ENCODE peak calls at places on chromosomes 6 and 20, in ten cellular contexts. One of them, this sample, is unnamed.

GRCh38 chr6:53428886-53429285 is 80.1 kb upstream of the ELOVL5 start:
- DNase-seq in germinal center: no peak
- DNase-seq in stimulated activated CD8-positive, alpha-beta memory T cell treated with anti-CD3 and anti-CD28 coated beads, Interleukin-2, amount 100 ng/mL, for 1 hour: no peak
- DNase-seq in left cardiac atrium: no peak
- DNase-seq in C1 segment of cervical spinal cord: no peak
- DNase-seq in ELR: no peak
- DNase-seq in H7: no peak
- DNase-seq in tibial artery: no peak
- DNase-seq in progenitor cell of endocrine pancreas: no peak
- DNase-seq in globus pallidus: no peak
- DNase-seq in this sample: no peak

GRCh38 chr6:118574051-118574865 is 26.2 kb downstream of the PLN start:
- DNase-seq in germinal center: no peak
- DNase-seq in stimulated activated CD8-positive, alpha-beta memory T cell treated with anti-CD3 and anti-CD28 coated beads, Interleukin-2, amount 100 ng/mL, for 1 hour: no peak
- DNase-seq in left cardiac atrium: no peak
- DNase-seq in C1 segment of cervical spinal cord: no peak
- DNase-seq in ELR: no peak
- DNase-seq in H7: no peak
- DNase-seq in tibial artery: no peak
- DNase-seq in progenitor cell of endocrine pancreas: no peak
- DNase-seq in globus pallidus: no peak
- DNase-seq in this sample: no peak

GRCh38 chr6:170464524-170464979 is 88.6 kb downstream of the PSMB1 start:
- DNase-seq in germinal center: no peak
- DNase-seq in stimulated activated CD8-positive, alpha-beta memory T cell treated with anti-CD3 and anti-CD28 coated beads, Interleukin-2, amount 100 ng/mL, for 1 hour: no peak
- DNase-seq in left cardiac atrium: no peak
- DNase-seq in C1 segment of cervical spinal cord: no peak
- DNase-seq in ELR: no peak
- DNase-seq in H7: peak
- DNase-seq in tibial artery: no peak
- DNase-seq in progenitor cell of endocrine pancreas: no peak
- DNase-seq in globus pallidus: no peak
- DNase-seq in this sample: no peak

GRCh38 chr6:56794421-56794820 is 151.7 kb upstream of the DST start:
- DNase-seq in germinal center: no peak
- DNase-seq in stimulated activated CD8-positive, alpha-beta memory T cell treated with anti-CD3 and anti-CD28 coated beads, Interleukin-2, amount 100 ng/mL, for 1 hour: no peak
- DNase-seq in left cardiac atrium: no peak
- DNase-seq in C1 segment of cervical spinal cord: no peak
- DNase-seq in ELR: no peak
- DNase-seq in H7: peak
- DNase-seq in tibial artery: no peak
- DNase-seq in progenitor cell of endocrine pancreas: no peak
- DNase-seq in globus pallidus: no peak
- DNase-seq in this sample: no peak

GRCh38 chr6:36906539-36906938 is 20.8 kb downstream of the C6orf89 start:
- DNase-seq in germinal center: no peak
- DNase-seq in stimulated activated CD8-positive, alpha-beta memory T cell treated with anti-CD3 and anti-CD28 coated beads, Interleukin-2, amount 100 ng/mL, for 1 hour: no peak
- DNase-seq in left cardiac atrium: peak
- DNase-seq in C1 segment of cervical spinal cord: no peak
- DNase-seq in ELR: no peak
- DNase-seq in H7: no peak
- DNase-seq in tibial artery: no peak
- DNase-seq in progenitor cell of endocrine pancreas: no peak
- DNase-seq in globus pallidus: no peak
- DNase-seq in this sample: no peak

GRCh38 chr6:132054525-132054924 is 103.4 kb upstream of the CCN2 start:
- DNase-seq in germinal center: no peak
- DNase-seq in stimulated activated CD8-positive, alpha-beta memory T cell treated with anti-CD3 and anti-CD28 coated beads, Interleukin-2, amount 100 ng/mL, for 1 hour: no peak
- DNase-seq in left cardiac atrium: no peak
- DNase-seq in C1 segment of cervical spinal cord: no peak
- DNase-seq in ELR: peak
- DNase-seq in H7: no peak
- DNase-seq in tibial artery: no peak
- DNase-seq in progenitor cell of endocrine pancreas: no peak
- DNase-seq in globus pallidus: no peak
- DNase-seq in this sample: no peak

GRCh38 chr6:96878101-96878500 is 19.6 kb downstream of the NDUFAF4 start:
- DNase-seq in germinal center: no peak
- DNase-seq in stimulated activated CD8-positive, alpha-beta memory T cell treated with anti-CD3 and anti-CD28 coated beads, Interleukin-2, amount 100 ng/mL, for 1 hour: no peak
- DNase-seq in left cardiac atrium: no peak
- DNase-seq in C1 segment of cervical spinal cord: no peak
- DNase-seq in ELR: no peak
- DNase-seq in H7: no peak
- DNase-seq in tibial artery: no peak
- DNase-seq in progenitor cell of endocrine pancreas: no peak
- DNase-seq in globus pallidus: no peak
- DNase-seq in this sample: no peak

GRCh38 chr20:18837710-18838109 is 24.1 kb downstream of the SCP2D1 start:
- DNase-seq in germinal center: no peak
- DNase-seq in stimulated activated CD8-positive, alpha-beta memory T cell treated with anti-CD3 and anti-CD28 coated beads, Interleukin-2, amount 100 ng/mL, for 1 hour: no peak
- DNase-seq in left cardiac atrium: no peak
- DNase-seq in C1 segment of cervical spinal cord: no peak
- DNase-seq in ELR: no peak
- DNase-seq in H7: no peak
- DNase-seq in tibial artery: no peak
- DNase-seq in progenitor cell of endocrine pancreas: no peak
- DNase-seq in globus pallidus: no peak
- DNase-seq in this sample: no peak

GRCh38 chr6:159929819-159930218 is 39.0 kb downstream of the MAS1 start:
- DNase-seq in germinal center: no peak
- DNase-seq in stimulated activated CD8-positive, alpha-beta memory T cell treated with anti-CD3 and anti-CD28 coated beads, Interleukin-2, amount 100 ng/mL, for 1 hour: no peak
- DNase-seq in left cardiac atrium: no peak
- DNase-seq in C1 segment of cervical spinal cord: no peak
- DNase-seq in ELR: no peak
- DNase-seq in H7: no peak
- DNase-seq in tibial artery: no peak
- DNase-seq in progenitor cell of endocrine pancreas: no peak
- DNase-seq in globus pallidus: no peak
- DNase-seq in this sample: peak

GRCh38 chr6:50278663-50279062 is 228.9 kb upstream of the DEFB112 start:
- DNase-seq in germinal center: no peak
- DNase-seq in stimulated activated CD8-positive, alpha-beta memory T cell treated with anti-CD3 and anti-CD28 coated beads, Interleukin-2, amount 100 ng/mL, for 1 hour: no peak
- DNase-seq in left cardiac atrium: no peak
- DNase-seq in C1 segment of cervical spinal cord: no peak
- DNase-seq in ELR: no peak
- DNase-seq in H7: no peak
- DNase-seq in tibial artery: no peak
- DNase-seq in progenitor cell of endocrine pancreas: no peak
- DNase-seq in globus pallidus: no peak
- DNase-seq in this sample: no peak

GRCh38 chr6:133966654-133967300 is 13.8 kb downstream of the TBPL1 start:
- DNase-seq in germinal center: peak
- DNase-seq in stimulated activated CD8-positive, alpha-beta memory T cell treated with anti-CD3 and anti-CD28 coated beads, Interleukin-2, amount 100 ng/mL, for 1 hour: no peak
- DNase-seq in left cardiac atrium: no peak
- DNase-seq in C1 segment of cervical spinal cord: no peak
- DNase-seq in ELR: no peak
- DNase-seq in H7: no peak
- DNase-seq in tibial artery: no peak
- DNase-seq in progenitor cell of endocrine pancreas: no peak
- DNase-seq in globus pallidus: no peak
- DNase-seq in this sample: no peak

GRCh38 chr6:33298773-33299236 is at the start of gene RGL2:
- DNase-seq in germinal center: peak
- DNase-seq in stimulated activated CD8-positive, alpha-beta memory T cell treated with anti-CD3 and anti-CD28 coated beads, Interleukin-2, amount 100 ng/mL, for 1 hour: no peak
- DNase-seq in left cardiac atrium: peak
- DNase-seq in C1 segment of cervical spinal cord: peak
- DNase-seq in ELR: peak
- DNase-seq in H7: peak
- DNase-seq in tibial artery: peak
- DNase-seq in progenitor cell of endocrine pancreas: no peak
- DNase-seq in globus pallidus: peak
- DNase-seq in this sample: no peak

GRCh38 chr6:105162377-105162776 is 17.4 kb downstream of the POPDC3 start:
- DNase-seq in germinal center: no peak
- DNase-seq in stimulated activated CD8-positive, alpha-beta memory T cell treated with anti-CD3 and anti-CD28 coated beads, Interleukin-2, amount 100 ng/mL, for 1 hour: no peak
- DNase-seq in left cardiac atrium: no peak
- DNase-seq in C1 segment of cervical spinal cord: no peak
- DNase-seq in ELR: no peak
- DNase-seq in H7: no peak
- DNase-seq in tibial artery: no peak
- DNase-seq in progenitor cell of endocrine pancreas: no peak
- DNase-seq in globus pallidus: no peak
- DNase-seq in this sample: no peak

GRCh38 chr6:92779758-92780157 is 639.6 kb downstream of the EPHA7 start:
- DNase-seq in germinal center: no peak
- DNase-seq in stimulated activated CD8-positive, alpha-beta memory T cell treated with anti-CD3 and anti-CD28 coated beads, Interleukin-2, amount 100 ng/mL, for 1 hour: no peak
- DNase-seq in left cardiac atrium: peak
- DNase-seq in C1 segment of cervical spinal cord: no peak
- DNase-seq in ELR: no peak
- DNase-seq in H7: no peak
- DNase-seq in tibial artery: peak
- DNase-seq in progenitor cell of endocrine pancreas: no peak
- DNase-seq in globus pallidus: peak
- DNase-seq in this sample: no peak

GRCh38 chr20:878511-879307 is 37.4 kb downstream of the ANGPT4 start:
- DNase-seq in germinal center: no peak
- DNase-seq in stimulated activated CD8-positive, alpha-beta memory T cell treated with anti-CD3 and anti-CD28 coated beads, Interleukin-2, amount 100 ng/mL, for 1 hour: no peak
- DNase-seq in left cardiac atrium: no peak
- DNase-seq in C1 segment of cervical spinal cord: no peak
- DNase-seq in ELR: peak
- DNase-seq in H7: peak
- DNase-seq in tibial artery: no peak
- DNase-seq in progenitor cell of endocrine pancreas: peak
- DNase-seq in globus pallidus: no peak
- DNase-seq in this sample: no peak

GRCh38 chr6:23559587-23560343 is 566.2 kb upstream of the NRSN1 start:
- DNase-seq in germinal center: no peak
- DNase-seq in stimulated activated CD8-positive, alpha-beta memory T cell treated with anti-CD3 and anti-CD28 coated beads, Interleukin-2, amount 100 ng/mL, for 1 hour: no peak
- DNase-seq in left cardiac atrium: peak
- DNase-seq in C1 segment of cervical spinal cord: no peak
- DNase-seq in ELR: no peak
- DNase-seq in H7: no peak
- DNase-seq in tibial artery: no peak
- DNase-seq in progenitor cell of endocrine pancreas: no peak
- DNase-seq in globus pallidus: no peak
- DNase-seq in this sample: no peak

GRCh38 chr20:44324343-44324742 is 12.5 kb upstream of the R3HDML start:
- DNase-seq in germinal center: no peak
- DNase-seq in stimulated activated CD8-positive, alpha-beta memory T cell treated with anti-CD3 and anti-CD28 coated beads, Interleukin-2, amount 100 ng/mL, for 1 hour: no peak
- DNase-seq in left cardiac atrium: no peak
- DNase-seq in C1 segment of cervical spinal cord: no peak
- DNase-seq in ELR: no peak
- DNase-seq in H7: peak
- DNase-seq in tibial artery: no peak
- DNase-seq in progenitor cell of endocrine pancreas: no peak
- DNase-seq in globus pallidus: no peak
- DNase-seq in this sample: no peak

GRCh38 chr6:152642578-152643375 is 5.6 kb upstream of the SYNE1 start:
- DNase-seq in germinal center: peak
- DNase-seq in stimulated activated CD8-positive, alpha-beta memory T cell treated with anti-CD3 and anti-CD28 coated beads, Interleukin-2, amount 100 ng/mL, for 1 hour: no peak
- DNase-seq in left cardiac atrium: peak
- DNase-seq in C1 segment of cervical spinal cord: no peak
- DNase-seq in ELR: peak
- DNase-seq in H7: peak
- DNase-seq in tibial artery: peak
- DNase-seq in progenitor cell of endocrine pancreas: peak
- DNase-seq in globus pallidus: peak
- DNase-seq in this sample: peak

GRCh38 chr20:63885264-63886053 is 9.5 kb upstream of the DNAJC5 start:
- DNase-seq in germinal center: no peak
- DNase-seq in stimulated activated CD8-positive, alpha-beta memory T cell treated with anti-CD3 and anti-CD28 coated beads, Interleukin-2, amount 100 ng/mL, for 1 hour: no peak
- DNase-seq in left cardiac atrium: no peak
- DNase-seq in C1 segment of cervical spinal cord: no peak
- DNase-seq in ELR: no peak
- DNase-seq in H7: peak
- DNase-seq in tibial artery: no peak
- DNase-seq in progenitor cell of endocrine pancreas: no peak
- DNase-seq in globus pallidus: no peak
- DNase-seq in this sample: no peak

GRCh38 chr20:60242836-60243520 is 284.8 kb downstream of the CDH26 start:
- DNase-seq in germinal center: no peak
- DNase-seq in stimulated activated CD8-positive, alpha-beta memory T cell treated with anti-CD3 and anti-CD28 coated beads, Interleukin-2, amount 100 ng/mL, for 1 hour: no peak
- DNase-seq in left cardiac atrium: no peak
- DNase-seq in C1 segment of cervical spinal cord: no peak
- DNase-seq in ELR: peak
- DNase-seq in H7: no peak
- DNase-seq in tibial artery: no peak
- DNase-seq in progenitor cell of endocrine pancreas: no peak
- DNase-seq in globus pallidus: no peak
- DNase-seq in this sample: no peak

GRCh38 chr6:131602913-131603312 is 25.1 kb downstream of the MED23 start:
- DNase-seq in germinal center: no peak
- DNase-seq in stimulated activated CD8-positive, alpha-beta memory T cell treated with anti-CD3 and anti-CD28 coated beads, Interleukin-2, amount 100 ng/mL, for 1 hour: no peak
- DNase-seq in left cardiac atrium: no peak
- DNase-seq in C1 segment of cervical spinal cord: no peak
- DNase-seq in ELR: peak
- DNase-seq in H7: no peak
- DNase-seq in tibial artery: no peak
- DNase-seq in progenitor cell of endocrine pancreas: no peak
- DNase-seq in globus pallidus: no peak
- DNase-seq in this sample: no peak

GRCh38 chr6:168528457-168529095 is 87.6 kb downstream of the SMOC2 start:
- DNase-seq in germinal center: no peak
- DNase-seq in stimulated activated CD8-positive, alpha-beta memory T cell treated with anti-CD3 and anti-CD28 coated beads, Interleukin-2, amount 100 ng/mL, for 1 hour: no peak
- DNase-seq in left cardiac atrium: no peak
- DNase-seq in C1 segment of cervical spinal cord: no peak
- DNase-seq in ELR: no peak
- DNase-seq in H7: no peak
- DNase-seq in tibial artery: no peak
- DNase-seq in progenitor cell of endocrine pancreas: no peak
- DNase-seq in globus pallidus: peak
- DNase-seq in this sample: no peak

GRCh38 chr6:109449789-109450673 is 5.5 kb downstream of the MICAL1 start:
- DNase-seq in germinal center: peak
- DNase-seq in stimulated activated CD8-positive, alpha-beta memory T cell treated with anti-CD3 and anti-CD28 coated beads, Interleukin-2, amount 100 ng/mL, for 1 hour: no peak
- DNase-seq in left cardiac atrium: no peak
- DNase-seq in C1 segment of cervical spinal cord: no peak
- DNase-seq in ELR: no peak
- DNase-seq in H7: peak
- DNase-seq in tibial artery: no peak
- DNase-seq in progenitor cell of endocrine pancreas: no peak
- DNase-seq in globus pallidus: no peak
- DNase-seq in this sample: no peak

GRCh38 chr6:12992770-12993169 is 276.2 kb downstream of the PHACTR1 start:
- DNase-seq in germinal center: no peak
- DNase-seq in stimulated activated CD8-positive, alpha-beta memory T cell treated with anti-CD3 and anti-CD28 coated beads, Interleukin-2, amount 100 ng/mL, for 1 hour: no peak
- DNase-seq in left cardiac atrium: no peak
- DNase-seq in C1 segment of cervical spinal cord: no peak
- DNase-seq in ELR: no peak
- DNase-seq in H7: peak
- DNase-seq in tibial artery: no peak
- DNase-seq in progenitor cell of endocrine pancreas: no peak
- DNase-seq in globus pallidus: no peak
- DNase-seq in this sample: no peak

GRCh38 chr6:158703121-158703839 is 53.4 kb downstream of the SYTL3 start:
- DNase-seq in germinal center: no peak
- DNase-seq in stimulated activated CD8-positive, alpha-beta memory T cell treated with anti-CD3 and anti-CD28 coated beads, Interleukin-2, amount 100 ng/mL, for 1 hour: no peak
- DNase-seq in left cardiac atrium: peak
- DNase-seq in C1 segment of cervical spinal cord: no peak
- DNase-seq in ELR: no peak
- DNase-seq in H7: no peak
- DNase-seq in tibial artery: no peak
- DNase-seq in progenitor cell of endocrine pancreas: no peak
- DNase-seq in globus pallidus: no peak
- DNase-seq in this sample: no peak

GRCh38 chr20:62219992-62220665 is at the start of gene HRH3:
- DNase-seq in germinal center: peak
- DNase-seq in stimulated activated CD8-positive, alpha-beta memory T cell treated with anti-CD3 and anti-CD28 coated beads, Interleukin-2, amount 100 ng/mL, for 1 hour: no peak
- DNase-seq in left cardiac atrium: no peak
- DNase-seq in C1 segment of cervical spinal cord: no peak
- DNase-seq in ELR: peak
- DNase-seq in H7: peak
- DNase-seq in tibial artery: no peak
- DNase-seq in progenitor cell of endocrine pancreas: peak
- DNase-seq in globus pallidus: no peak
- DNase-seq in this sample: no peak

GRCh38 chr6:36780517-36781210 is 58.6 kb downstream of the CPNE5 start:
- DNase-seq in germinal center: peak
- DNase-seq in stimulated activated CD8-positive, alpha-beta memory T cell treated with anti-CD3 and anti-CD28 coated beads, Interleukin-2, amount 100 ng/mL, for 1 hour: no peak
- DNase-seq in left cardiac atrium: no peak
- DNase-seq in C1 segment of cervical spinal cord: no peak
- DNase-seq in ELR: no peak
- DNase-seq in H7: no peak
- DNase-seq in tibial artery: no peak
- DNase-seq in progenitor cell of endocrine pancreas: no peak
- DNase-seq in globus pallidus: no peak
- DNase-seq in this sample: no peak

GRCh38 chr6:105087571-105088211 is 92.1 kb downstream of the POPDC3 start:
- DNase-seq in germinal center: peak
- DNase-seq in stimulated activated CD8-positive, alpha-beta memory T cell treated with anti-CD3 and anti-CD28 coated beads, Interleukin-2, amount 100 ng/mL, for 1 hour: no peak
- DNase-seq in left cardiac atrium: no peak
- DNase-seq in C1 segment of cervical spinal cord: no peak
- DNase-seq in ELR: peak
- DNase-seq in H7: peak
- DNase-seq in tibial artery: no peak
- DNase-seq in progenitor cell of endocrine pancreas: no peak
- DNase-seq in globus pallidus: peak
- DNase-seq in this sample: no peak